ENCODE peak calls at places on chromosomes 2 and 18, in four cellular contexts. W is fibroblast of lung, N is adrenal gland, S is pancreas. H is an unnamed sample.
A peak's percentile ranks its signal among the peaks of the same experiment; 100 is the strongest.

GRCh38 chr2:9781252-9781651 is 62.0 kb upstream of the TAF1B start:
- DNase-seq in N (no peak), W (no peak), S (no peak), H (no peak)

GRCh38 chr2:188042412-188042811 is 249.3 kb upstream of the GULP1 start:
- DNase-seq in N (no peak), S (no peak), W (peak; percentile 87), H (no peak)

GRCh38 chr18:55455938-55456337 is 132.1 kb downstream of the TCF4 start:
- DNase-seq in N (no peak), W (peak; percentile 33), S (no peak), H (no peak)

GRCh38 chr2:128638741-128639477 is 320.2 kb upstream of the HS6ST1 start:
- DNase-seq in N (no peak), W (peak; percentile 85), S (no peak), H (peak; percentile 11)

GRCh38 chr2:218733615-218734021 is 23.0 kb downstream of the TTLL4 start:
- DNase-seq in S (no peak), W (peak; percentile 66), N (peak; percentile 30), H (peak; percentile 84)

GRCh38 chr2:19854596-19855235 is 47.1 kb downstream of the TTC32 start:
- DNase-seq in W (no peak), S (no peak), N (no peak), H (no peak)

GRCh38 chr2:112010751-112011150 is 44.3 kb upstream of the TMEM87B start:
- DNase-seq in N (no peak), W (no peak), S (no peak), H (peak; percentile 44)

GRCh38 chr2:233981574-233982420 is 64.6 kb downstream of the TRPM8 start:
- DNase-seq in N (no peak), W (peak; percentile 34), S (no peak), H (no peak)

GRCh38 chr2:133422946-133423345 is 145.3 kb downstream of the NCKAP5 start:
- DNase-seq in N (no peak), S (no peak), W (peak; percentile 79), H (no peak)

GRCh38 chr2:238864207-238865014 is 16.5 kb downstream of the TWIST2 start:
- DNase-seq in N (peak; percentile 95), W (peak; percentile 99), S (peak; percentile 59), H (peak; percentile 89)

GRCh38 chr2:207729465-207729998 is 18.1 kb downstream of the CCNYL1 start:
- DNase-seq in W (no peak), N (no peak), S (no peak), H (peak; percentile 51)

GRCh38 chr2:74893332-74893731 is 59.4 kb downstream of the HK2 start:
- DNase-seq in W (peak; percentile 88), S (no peak), N (no peak), H (no peak)

GRCh38 chr2:106109675-106110074 is 84.4 kb downstream of the UXS1 start:
- DNase-seq in S (no peak), W (no peak), N (no peak), H (no peak)

GRCh38 chr2:106106627-106107508 is 87.2 kb downstream of the UXS1 start:
- DNase-seq in N (no peak), S (no peak), W (no peak), H (no peak)

GRCh38 chr2:106107509-106108131 is 86.5 kb downstream of the UXS1 start:
- DNase-seq in N (no peak), S (no peak), W (peak; percentile 56), H (no peak)

GRCh38 chr2:106108351-106108750 is 85.8 kb downstream of the UXS1 start:
- DNase-seq in S (no peak), W (peak; percentile 20), N (peak; percentile 30), H (no peak)

GRCh38 chr2:106108791-106109190 is 85.3 kb downstream of the UXS1 start:
- DNase-seq in W (no peak), S (no peak), N (no peak), H (no peak)
- H3K4me1 ChIP-seq in W (no peaks in the 10 kb centered on the region), S (peaks cover 3% of the 10 kb centered on the region), N (no peaks in the 10 kb centered on the region), H (peaks cover 4% of the 10 kb centered on the region)

DNA sequence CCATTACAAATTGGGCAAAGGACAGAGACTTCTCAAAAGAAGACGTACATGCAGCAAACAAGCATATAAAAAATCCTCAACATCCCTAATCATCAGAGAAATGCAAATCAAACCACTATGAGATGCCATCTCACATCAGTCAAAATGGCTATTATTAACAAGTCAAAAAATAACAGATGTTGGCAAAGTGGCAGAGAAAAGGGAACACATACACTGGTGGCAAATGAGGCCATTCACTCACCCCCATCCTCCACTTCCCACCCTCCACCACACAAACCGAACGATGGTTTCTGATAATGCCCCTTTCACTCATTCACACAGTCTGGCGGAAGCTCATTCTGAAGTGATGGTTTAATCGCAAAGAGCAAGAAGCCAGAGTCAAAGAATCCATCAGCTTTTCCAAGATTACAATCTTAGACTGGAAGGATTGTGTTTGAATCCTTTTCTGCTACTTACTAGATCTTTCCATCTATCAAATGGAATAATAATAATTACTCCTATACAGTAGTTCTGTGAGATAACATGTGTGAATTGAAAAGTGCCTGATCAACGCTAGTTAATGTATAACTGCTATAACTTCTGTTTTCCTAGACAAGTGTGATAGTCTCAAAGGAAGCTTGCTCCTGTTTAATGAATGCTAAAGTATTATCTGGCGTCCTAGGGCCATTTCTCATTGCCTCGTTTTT is 16.9 kb upstream of the CD28 start:
- DNase-seq in W (no peak), N (no peak), S (no peak), H (no peak)
- H3K4me1 ChIP-seq in W (peaks cover 20% of the 10 kb centered on the region), N (peaks cover 9% of the 10 kb centered on the region), S (no peaks in the 10 kb centered on the region), H (peaks cover 44% of the 10 kb centered on the region)

DNA sequence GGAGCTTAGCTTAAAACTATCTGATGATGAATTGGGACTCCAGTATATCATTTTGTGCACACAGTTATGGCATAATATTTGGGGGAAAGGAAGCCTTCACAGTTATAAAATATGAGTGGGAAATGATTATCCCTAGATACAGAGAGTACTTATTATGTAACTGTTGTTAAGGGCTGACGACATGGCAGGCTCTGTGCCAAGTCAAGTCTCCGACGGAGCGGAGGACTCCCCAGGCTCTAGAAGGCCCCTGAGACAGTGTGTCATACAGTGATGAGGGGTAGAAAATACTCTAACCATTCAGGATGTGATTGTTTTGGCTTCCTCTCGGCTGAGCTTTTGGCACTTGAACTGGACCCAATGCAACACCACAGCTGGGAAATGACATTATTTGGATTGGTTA is 211.8 kb downstream of the SLC8A1 start:
- DNase-seq in S (peak; percentile 31), N (peak; percentile 78), W (peak; percentile 96), H (no peak)
- H3K4me1 ChIP-seq in S (no peaks in the 10 kb centered on the region), N (no peaks in the 10 kb centered on the region), W (peaks cover 18% of the 10 kb centered on the region), H (peaks cover 5% of the 10 kb centered on the region)

GRCh38 chr2:45237850-45238542 is 228.7 kb upstream of the SIX2 start:
- DNase-seq in S (no peak), N (peak; percentile 28), W (peak; percentile 97), H (no peak)

GRCh38 chr2:45237128-45237527 is 227.9 kb upstream of the SIX2 start:
- DNase-seq in S (no peak), N (no peak), W (no peak), H (no peak)

GRCh38 chr2:45241061-45241561 is 231.9 kb upstream of the SIX2 start:
- DNase-seq in N (no peak), S (no peak), W (peak; percentile 61), H (no peak)

GRCh38 chr2:45244928-45245327 is 235.7 kb upstream of the SIX2 start:
- DNase-seq in W (no peak), N (no peak), S (no peak), H (no peak)

DNA sequence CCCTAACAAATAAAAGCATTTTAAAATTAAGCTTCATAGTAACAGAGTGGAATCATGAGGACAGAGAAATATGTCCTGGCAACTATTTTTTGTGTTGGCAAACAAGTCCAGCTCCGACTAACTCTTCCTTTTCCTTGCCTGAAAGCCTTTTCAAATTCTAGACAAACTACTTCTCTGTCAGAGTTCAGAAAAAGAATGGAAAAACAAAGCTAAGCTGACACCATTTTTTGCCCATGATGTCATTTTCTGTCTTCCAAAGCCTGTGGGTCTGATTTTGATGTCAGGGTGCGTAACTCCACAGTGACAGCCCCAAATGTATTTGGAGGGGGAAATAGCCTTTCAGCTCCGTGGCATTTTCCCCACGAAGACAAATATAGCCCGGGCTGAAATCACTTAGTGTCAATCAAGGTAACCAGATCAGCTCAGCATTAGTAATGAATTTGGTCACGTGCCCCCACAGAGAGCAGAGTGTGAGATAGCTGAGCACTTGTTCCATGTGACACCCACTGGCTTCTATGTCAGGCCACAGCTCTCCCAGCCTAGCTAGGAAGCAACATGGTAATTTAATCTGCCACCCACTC is 233.0 kb upstream of the SIX2 start:
- DNase-seq in N (peak; percentile 25), W (peak; percentile 64), S (peak; percentile 36), H (no peak)
- H3K4me1 ChIP-seq in N (no peaks in the 10 kb centered on the region), W (peaks cover 16% of the 10 kb centered on the region), S (no peaks in the 10 kb centered on the region), H (no peaks in the 10 kb centered on the region)

GRCh38 chr2:216758431-216759155 is 63.2 kb upstream of the IGFBP5 start:
- DNase-seq in N (no peak), S (no peak), W (no peak), H (no peak)
- H3K4me1 ChIP-seq in N (no peaks in the 10 kb centered on the region), S (no peaks in the 10 kb centered on the region), W (no peaks in the 10 kb centered on the region), H (no peaks in the 10 kb centered on the region)